ENCODE peak calls at places on chromosomes 16 and 17, in six cellular contexts. C is fibroblast of lung, Y is endothelial cell of umbilical vein, R is H1, N is GM23338, U is GM12878. I is an unnamed sample. For H4K20me1 and H3K36me3, the result is how much of the 10 kb centered on the place peaks cover.

GRCh38 chr17:78041401-78042179 is 83.1 kb downstream of the TNRC6C start:
- DNase-seq in Y (no peak), N (no peak), C (peak), R (no peak), U (no peak), I (no peak)

GRCh38 chr17:80782536-80783427 is 208.9 kb upstream of the CHMP6 start:
- DNase-seq in Y (peak), U (no peak), C (peak), N (no peak), R (no peak), I (no peak)

GRCh38 chr17:17515921-17516295 is 19.7 kb upstream of the RASD1 start:
- DNase-seq in C (no peak), Y (no peak), R (no peak), U (no peak), N (no peak), I (no peak)

GRCh38 chr17:45784583-45785372 is 658 bp downstream of the CRHR1 start:
- DNase-seq in R (peak), N (peak), C (no peak), Y (peak), U (no peak), I (peak)

GRCh38 chr16:61432421-61432820 is 603.8 kb downstream of the CDH8 start:
- DNase-seq in R (no peak), N (no peak), U (no peak), C (no peak), Y (no peak), I (no peak)

GRCh38 chr17:79325707-79326106 is 251.1 kb downstream of the ENGASE start:
- DNase-seq in C (no peak), R (peak), N (peak), Y (no peak), U (no peak), I (peak)

GRCh38 chr16:85068746-85069145 is 41.2 kb downstream of the KIAA0513 start:
- DNase-seq in N (no peak), R (no peak), U (no peak), Y (no peak), C (no peak), I (no peak)

GRCh38 chr17:3897731-3898130 is 4.9 kb upstream of the CAMKK1 start:
- DNase-seq in Y (no peak), N (no peak), C (no peak), U (no peak), R (no peak), I (no peak)

GRCh38 chr17:8056232-8056975 is 17.5 kb downstream of the ALOX15B start:
- DNase-seq in C (peak), Y (peak), N (no peak), U (peak), R (no peak), I (peak)

GRCh38 chr17:70560471-70560870 is 391.1 kb downstream of the KCNJ2 start:
- DNase-seq in R (no peak), Y (no peak), C (no peak), N (no peak), U (no peak), I (no peak)

GRCh38 chr16:47431960-47432359 is 28.9 kb downstream of the ITFG1 start:
- DNase-seq in Y (no peak), C (no peak), R (no peak), U (no peak), N (no peak), I (no peak)

GRCh38 chr17:74892013-74892841 is 1.2 kb downstream of the FADS6 start:
- DNase-seq in R (no peak), U (no peak), C (no peak), N (no peak), Y (no peak), I (no peak)

GRCh38 chr17:2867441-2868424 is 71.5 kb downstream of the RAP1GAP2 start:
- DNase-seq in N (peak), R (peak), Y (no peak), C (peak), U (no peak), I (no peak)

GRCh38 chr17:19596869-19597268 is 51.7 kb upstream of the ALDH3A2 start:
- DNase-seq in N (no peak), U (no peak), R (no peak), C (no peak), Y (no peak), I (no peak)

GRCh38 chr17:44733753-44734152 is 25.0 kb upstream of the ADAM11 start:
- DNase-seq in Y (no peak), C (no peak), N (peak), U (no peak), R (peak), I (peak)

GRCh38 chr16:88116121-88116900 is 165.1 kb downstream of the BANP start:
- DNase-seq in N (no peak), U (no peak), Y (no peak), R (no peak), C (peak), I (no peak)

GRCh38 chr17:8857919-8858318 is 9.6 kb downstream of the PIK3R6 start:
- DNase-seq in Y (no peak), N (peak), R (no peak), U (peak), C (no peak), I (no peak)

GRCh38 chr17:79391808-79392233 is 219.0 kb downstream of the RBFOX3 start:
- DNase-seq in C (peak), N (peak), R (peak), Y (peak), U (no peak), I (peak)

GRCh38 chr17:4023220-4023619 is 59.0 kb upstream of the ATP2A3 start:
- DNase-seq in Y (no peak), R (no peak), N (no peak), C (no peak), U (no peak), I (no peak)

GRCh38 chr16:68354816-68355215 is 44.0 kb downstream of the PRMT7 start:
- DNase-seq in U (no peak), Y (no peak), N (no peak), C (no peak), R (no peak), I (no peak)
- H4K20me1 ChIP-seq in U (under half), Y (under half), N (under half), C (under half), R (under half), I (under half)

GRCh38 chr17:39224778-39225307 is 902 bp downstream of the STAC2 start:
- DNase-seq in Y (no peak), R (no peak), U (no peak), N (no peak), C (no peak), I (no peak)
- TF ChIP-seq EZH2 in Y (peak), R (peak), U (no peak), N (peak), C (peak), I (peak)

DNA sequence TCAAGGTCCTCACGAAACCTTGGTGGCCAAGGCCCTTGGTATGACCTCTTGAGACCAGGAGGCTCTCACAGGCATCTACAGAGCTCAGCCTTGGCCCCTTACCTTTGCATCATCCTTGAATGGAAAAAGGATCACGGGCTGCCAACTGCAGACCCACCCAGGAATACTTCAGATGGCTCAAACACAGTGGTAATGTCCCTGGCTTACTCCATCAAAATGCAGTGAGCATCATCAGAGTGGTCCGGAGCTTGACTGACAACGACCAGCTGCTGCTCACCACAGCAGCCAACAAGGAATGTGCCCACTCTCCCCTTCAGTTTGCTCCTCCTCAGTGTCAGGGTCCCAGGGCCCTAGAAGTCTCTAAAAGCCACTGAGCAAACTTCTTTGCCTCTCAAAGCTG is 17.6 kb upstream of the MYH3 start:
- DNase-seq in U (no peak), N (no peak), R (no peak), Y (no peak), C (no peak), I (no peak)
- H3K36me3 ChIP-seq in U (under half), N (under half), R (under half), Y (under half), C (under half), I (under half)

GRCh38 chr16:54284931-54285413 is 1.6 kb downstream of the IRX3 start:
- DNase-seq in C (no peak), U (no peak), Y (no peak), N (peak), R (peak), I (no peak)
- H4K20me1 ChIP-seq in C (under half), U (under half), Y (under half), N (under half), R (under half), I (under half)

GRCh38 chr17:48066656-48067055 is 18.5 kb downstream of the NFE2L1 start:
- DNase-seq in N (peak), U (no peak), C (no peak), Y (peak), R (no peak), I (no peak)
- TF ChIP-seq EZH2 in N (no peak), U (no peak), C (no peak), Y (no peak), R (no peak), I (no peak)

GRCh38 chr16:30738984-30739951 is 9.0 kb upstream of the PHKG2 start:
- DNase-seq in R (no peak), C (no peak), N (no peak), U (no peak), Y (no peak), I (no peak)
- H3K36me3 ChIP-seq in R (under half), C (under half), N (under half), U (under half), Y (under half), I (under half)

GRCh38 chr17:1552911-1553310 is 9.7 kb downstream of the PITPNA start:
- DNase-seq in R (no peak), N (no peak), C (no peak), Y (no peak), U (no peak), I (no peak)
- H4K20me1 ChIP-seq in R (under half), N (under half), C (under half), Y (under half), U (under half), I (under half)

DNA sequence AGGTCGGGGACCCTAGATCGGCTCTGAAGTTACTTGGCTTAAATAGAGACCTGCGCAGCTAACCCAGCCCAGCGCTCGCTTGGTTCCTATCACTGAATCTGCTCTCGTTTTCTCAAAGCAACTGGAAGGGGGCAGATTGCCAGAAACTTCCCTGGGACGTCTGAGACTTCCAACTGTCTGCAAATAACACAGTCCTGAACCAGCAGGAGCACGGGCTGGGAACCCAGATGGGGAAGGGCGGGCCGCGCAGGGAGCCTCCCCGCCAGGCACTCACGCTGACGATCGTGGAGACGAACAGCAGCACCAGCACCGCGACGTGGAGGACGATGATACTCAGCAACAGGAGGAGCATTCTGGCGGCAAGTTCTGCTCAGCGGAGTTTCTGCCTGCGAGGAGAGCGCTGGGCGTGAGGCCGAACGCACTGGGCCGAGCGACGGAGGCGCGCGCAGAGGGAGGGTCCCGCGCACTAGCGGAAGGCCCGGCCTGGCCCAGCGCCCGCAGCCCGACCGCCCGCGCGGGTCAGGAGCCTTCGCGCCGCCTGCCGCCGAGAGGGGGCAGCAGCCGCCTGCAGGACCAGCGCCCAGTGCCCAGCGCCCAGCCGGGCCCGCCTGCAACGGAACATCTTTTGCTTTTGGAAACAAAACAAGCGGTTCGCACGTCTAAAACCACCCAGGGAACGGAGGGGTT is 4.6 kb downstream of the PMP22 start:
- DNase-seq in C (peak), U (no peak), Y (peak), N (peak), R (peak), I (peak)
- TF ChIP-seq EZH2 in C (no peak), U (no peak), Y (no peak), N (peak), R (no peak), I (no peak)

DNA sequence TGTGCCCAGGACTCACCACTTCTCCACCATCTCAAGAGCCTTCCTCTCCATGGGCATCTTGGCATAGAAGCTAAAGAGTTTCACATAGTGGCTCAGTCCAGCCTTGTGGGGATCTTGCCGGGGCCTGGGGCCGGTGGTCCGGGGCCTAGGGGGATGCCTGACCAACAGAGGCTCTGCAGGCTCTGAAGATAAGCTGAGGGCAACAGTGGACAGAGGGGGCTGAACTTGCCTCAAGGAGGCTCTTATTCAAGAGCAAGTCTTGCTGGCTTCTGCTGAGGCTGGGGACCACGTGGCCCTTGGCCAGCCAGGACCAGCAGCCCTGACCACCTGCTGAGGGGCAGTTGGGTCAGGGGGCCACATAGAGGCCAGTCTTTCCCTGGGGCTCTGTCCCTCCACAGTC is 13.5 kb upstream of the THAP11 start:
- DNase-seq in N (no peak), Y (no peak), C (no peak), U (no peak), R (no peak), I (no peak)
- H3K36me3 ChIP-seq in N (under half), Y (under half), C (under half), U (under half), R (under half), I (under half)

GRCh38 chr16:2150418-2151187 is 2.2 kb downstream of the RAB26 start:
- DNase-seq in Y (no peak), R (peak), C (peak), N (peak), U (no peak), I (no peak)
- H4K20me1 ChIP-seq in Y (under half), R (under half), C (under half), N (under half), U (under half), I (half or more)